ENCODE peak calls at places on chromosome 17, in six cellular contexts. E, F, V, X, M and Q are unnamed samples. For H3K4me1, the result is how much of the 10 kb centered on the place peaks cover.

GRCh38 chr17:38533706-38534497 is 71.8 kb downstream of the SRCIN1 start:
- DNase-seq in E (no peak), F (no peak), M (no peak), X (peak), V (no peak), Q (no peak)

GRCh38 chr17:37066322-37066905 is 117.7 kb downstream of the AATF start:
- DNase-seq in F (no peak), X (no peak), V (no peak), E (no peak), M (no peak), Q (no peak)

GRCh38 chr17:37737081-37737480 is 7.8 kb downstream of the HNF1B start:
- DNase-seq in E (peak), F (no peak), M (peak), V (no peak), X (no peak), Q (no peak)

GRCh38 chr17:62994931-62995330 is 28.9 kb downstream of the TANC2 start:
- DNase-seq in E (no peak), F (no peak), M (no peak), V (no peak), X (no peak), Q (no peak)

GRCh38 chr17:7839199-7839889 is 5.3 kb downstream of the KDM6B start:
- DNase-seq in E (no peak), X (no peak), F (no peak), M (no peak), V (no peak), Q (peak)

GRCh38 chr17:8477653-8478441 is 42.2 kb downstream of the NDEL1 start:
- DNase-seq in V (no peak), X (no peak), M (no peak), E (no peak), F (no peak), Q (no peak)

GRCh38 chr17:57459286-57459915 is 203.1 kb downstream of the MSI2 start:
- DNase-seq in M (peak), F (no peak), E (peak), V (peak), X (no peak), Q (no peak)

GRCh38 chr17:45851873-45852272 is 7.2 kb downstream of the SPPL2C start:
- DNase-seq in E (no peak), X (no peak), M (no peak), V (no peak), F (no peak), Q (no peak)

GRCh38 chr17:38889745-38890409 is 20.0 kb downstream of the LASP1 start:
- DNase-seq in X (no peak), M (no peak), E (no peak), F (no peak), V (no peak), Q (no peak)

GRCh38 chr17:82808921-82809905 is 30.6 kb downstream of the ZNF750 start:
- DNase-seq in V (no peak), M (no peak), F (peak), X (no peak), E (no peak), Q (peak)

GRCh38 chr17:17493249-17493985 is 2.8 kb downstream of the RASD1 start:
- DNase-seq in F (peak), X (peak), E (no peak), M (peak), V (peak), Q (peak)

GRCh38 chr17:17492562-17492961 is 3.6 kb downstream of the RASD1 start:
- DNase-seq in M (no peak), F (no peak), E (no peak), X (no peak), V (no peak), Q (no peak)

GRCh38 chr17:17495448-17496188 is 577 bp downstream of the RASD1 start:
- DNase-seq in X (peak), E (no peak), V (no peak), F (no peak), M (peak), Q (no peak)

GRCh38 chr17:17494499-17495447 is 1.4 kb downstream of the RASD1 start:
- DNase-seq in V (peak), F (peak), X (peak), M (peak), E (no peak), Q (peak)

GRCh38 chr17:17493986-17494466 is 2.2 kb downstream of the RASD1 start:
- DNase-seq in F (no peak), M (no peak), E (no peak), X (peak), V (no peak), Q (no peak)
- H3K4me3 ChIP-seq in F (no peak), M (no peak), E (no peak), X (peak), V (no peak), Q (peak)

DNA sequence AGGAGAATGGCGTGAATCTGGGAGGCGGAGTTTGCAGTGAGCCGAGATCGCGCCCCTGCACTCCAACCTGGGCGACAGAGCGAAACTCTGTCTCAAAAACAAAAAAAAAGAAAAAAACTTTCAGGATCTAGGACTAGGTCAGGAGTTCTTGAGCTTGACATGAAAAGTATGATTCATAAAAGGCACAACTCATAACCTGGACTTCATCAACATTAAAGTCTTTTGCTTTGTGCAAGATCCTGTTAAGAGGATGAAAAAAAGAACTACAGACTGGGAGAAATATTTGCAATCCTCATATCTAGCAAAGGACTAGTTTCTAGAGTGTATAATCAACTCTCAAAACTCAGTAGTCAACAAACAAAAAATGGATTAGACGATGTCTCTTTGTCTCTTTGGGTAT is 40.0 kb downstream of the TBC1D16 start:
- DNase-seq in V (no peak), X (no peak), F (no peak), M (no peak), E (no peak), Q (no peak)
- H3K4me1 ChIP-seq in V (under half), X (under half), F (under half), M (under half), E (under half), Q (under half)

GRCh38 chr17:32875904-32876413 is 965 bp downstream of the MYO1D start:
- DNase-seq in M (peak), E (no peak), F (no peak), X (no peak), V (no peak), Q (no peak)
- H3K27ac ChIP-seq in M (peak), E (no peak), F (peak), X (no peak), V (peak), Q (no peak)

GRCh38 chr17:60253048-60253447 is 103.3 kb downstream of the CA4 start:
- DNase-seq in M (peak), F (no peak), E (no peak), X (no peak), V (no peak), Q (no peak)

GRCh38 chr17:60252459-60252858 is 102.7 kb downstream of the CA4 start:
- DNase-seq in E (no peak), F (no peak), X (no peak), V (no peak), M (no peak), Q (no peak)

GRCh38 chr17:60247836-60248461 is 98.2 kb downstream of the CA4 start:
- DNase-seq in V (no peak), F (no peak), X (no peak), M (no peak), E (no peak), Q (no peak)

GRCh38 chr17:60248618-60249516 is 99.1 kb downstream of the CA4 start:
- DNase-seq in E (no peak), V (no peak), F (no peak), X (no peak), M (no peak), Q (no peak)

GRCh38 chr17:60249517-60249826 is 99.7 kb downstream of the CA4 start:
- DNase-seq in E (no peak), V (no peak), X (peak), M (no peak), F (no peak), Q (no peak)
- H3K4me3 ChIP-seq in E (no peak), V (no peak), X (no peak), M (no peak), F (no peak), Q (no peak)

GRCh38 chr17:50908860-50909764 is 43.0 kb upstream of the TOB1 start:
- DNase-seq in F (peak), X (peak), M (no peak), V (no peak), E (no peak), Q (peak)

GRCh38 chr17:50909765-50910661 is 43.9 kb upstream of the TOB1 start:
- DNase-seq in E (no peak), M (no peak), F (no peak), V (no peak), X (no peak), Q (no peak)

GRCh38 chr17:50905460-50905803 is 39.3 kb upstream of the TOB1 start:
- DNase-seq in E (no peak), F (no peak), X (no peak), M (no peak), V (no peak), Q (no peak)

GRCh38 chr17:50906443-50906842 is 40.3 kb upstream of the TOB1 start:
- DNase-seq in V (no peak), F (no peak), M (no peak), E (no peak), X (no peak), Q (no peak)

GRCh38 chr17:50908140-50908859 is 42.1 kb upstream of the TOB1 start:
- DNase-seq in V (no peak), E (no peak), F (no peak), X (no peak), M (peak), Q (no peak)
- H3K4me1 ChIP-seq in V (under half), E (under half), F (under half), X (under half), M (under half), Q (under half)

GRCh38 chr17:32142857-32143524 is 689 bp downstream of the RHOT1 start:
- DNase-seq in X (peak), F (peak), E (peak), M (peak), V (peak), Q (peak)

GRCh38 chr17:32142038-32142856 is at the start of gene RHOT1:
- DNase-seq in V (peak), F (peak), X (peak), E (peak), M (peak), Q (peak)

GRCh38 chr17:32141690-32142037 is 638 bp upstream of the RHOT1 start:
- DNase-seq in X (no peak), M (peak), F (no peak), E (no peak), V (no peak), Q (no peak)

DNA sequence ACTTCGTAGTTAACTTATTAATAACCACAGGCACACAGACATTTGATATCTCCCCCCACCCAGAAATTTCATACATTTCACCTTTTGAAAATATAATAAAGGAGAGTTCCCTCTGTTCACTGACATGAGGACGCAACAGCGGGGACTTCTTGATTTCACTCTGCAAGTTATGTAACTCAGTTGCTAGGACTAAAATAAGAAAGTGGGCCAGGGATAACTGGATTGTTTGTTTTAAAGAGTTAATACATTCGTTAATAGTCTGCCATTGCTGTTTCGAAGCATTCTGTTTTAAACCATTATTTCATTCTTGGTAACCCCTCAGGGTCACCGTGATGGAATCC is 1.2 kb downstream of the RHOT1 start:
- DNase-seq in V (no peak), X (no peak), F (no peak), M (no peak), E (no peak), Q (no peak)
- H3K27ac ChIP-seq in V (peak), X (no peak), F (peak), M (no peak), E (peak), Q (no peak)